ENCODE peak calls at places on chromosomes 6 and 20, in seven cellular contexts. X is psoas muscle; K is CD4-positive, CD25-positive, alpha-beta regulatory T cell; Z is suprapubic skin; S is GM23248; U is heart left ventricle; Q is tibial nerve. A is an unnamed sample. For H3K27me3, the result is how much of the 10 kb centered on the place peaks cover.

GRCh38 chr6:10426781-10427279 is 12.0 kb upstream of the TFAP2A start:
- DNase-seq in X (no peak), K (no peak), Z (no peak), S (no peak), U (no peak), Q (no peak), A (no peak)

GRCh38 chr20:4469910-4470309 is 251.8 kb upstream of the PRND start:
- DNase-seq in X (no peak), K (no peak), Z (no peak), S (peak), U (no peak), Q (no peak), A (no peak)

GRCh38 chr20:53752583-53752970 is 158.9 kb upstream of the ZNF217 start:
- DNase-seq in X (no peak), K (no peak), Z (no peak), S (no peak), U (no peak), Q (no peak), A (no peak)

GRCh38 chr20:47669489-47669888 is 115.8 kb downstream of the SULF2 start:
- DNase-seq in X (no peak), K (no peak), Z (no peak), S (no peak), U (no peak), Q (no peak), A (no peak)

GRCh38 chr6:4776967-4777925 is 1.0 kb downstream of the CDYL start:
- DNase-seq in X (peak), K (peak), Z (no peak), S (peak), U (peak), Q (no peak), A (no peak)

GRCh38 chr6:27743787-27744186 is 168.4 kb downstream of the OR2B2 start:
- DNase-seq in X (no peak), K (no peak), Z (no peak), S (no peak), U (no peak), Q (no peak), A (no peak)

GRCh38 chr6:4028051-4028450 is 50.9 kb downstream of the FAM217A start:
- DNase-seq in X (no peak), K (no peak), Z (no peak), S (no peak), U (no peak), Q (no peak), A (no peak)

GRCh38 chr20:54132612-54133433 is 41.0 kb downstream of the CYP24A1 start:
- DNase-seq in X (no peak), K (no peak), Z (no peak), S (peak), U (no peak), Q (no peak), A (no peak)

GRCh38 chr6:145704153-145704781 is 31.1 kb downstream of the EPM2A start:
- DNase-seq in X (no peak), K (no peak), Z (no peak), S (peak), U (no peak), Q (no peak), A (no peak)

GRCh38 chr20:28616354-28616753 is 2641.1 kb upstream of the DEFB115 start:
- DNase-seq in X (no peak), K (no peak), Z (no peak), S (no peak), U (no peak), Q (no peak), A (no peak)

GRCh38 chr6:16805190-16805860 is 44.1 kb upstream of the ATXN1 start:
- DNase-seq in X (no peak), K (no peak), Z (no peak), S (peak), U (no peak), Q (no peak), A (no peak)

GRCh38 chr6:56699066-56699654 is 56.5 kb upstream of the DST start:
- DNase-seq in X (no peak), K (no peak), Z (no peak), S (peak), U (no peak), Q (no peak), A (no peak)

GRCh38 chr20:37647946-37648345 is 45.9 kb upstream of the CTNNBL1 start:
- DNase-seq in X (no peak), K (no peak), Z (no peak), S (no peak), U (no peak), Q (no peak), A (no peak)

GRCh38 chr6:142985286-142985685 is 40.3 kb upstream of the HIVEP2 start:
- DNase-seq in X (no peak), K (no peak), Z (no peak), S (no peak), U (no peak), Q (no peak), A (no peak)

GRCh38 chr20:52118233-52118632 is 73.3 kb downstream of the ZFP64 start:
- DNase-seq in X (no peak), K (no peak), Z (no peak), S (no peak), U (no peak), Q (no peak), A (no peak)

GRCh38 chr6:119541132-119541905 is 191.8 kb upstream of the MAN1A1 start:
- DNase-seq in X (no peak), K (no peak), Z (no peak), S (peak), U (no peak), Q (no peak), A (no peak)

GRCh38 chr20:57964011-57964862 is 254.4 kb upstream of the PMEPA1 start:
- DNase-seq in X (peak), K (no peak), Z (no peak), S (peak), U (peak), Q (no peak), A (no peak)

GRCh38 chr6:84466521-84466920 is 239.1 kb upstream of the CEP162 start:
- DNase-seq in X (no peak), K (no peak), Z (no peak), S (peak), U (no peak), Q (no peak), A (no peak)

GRCh38 chr6:157600807-157601206 is 219.8 kb downstream of the ZDHHC14 start:
- DNase-seq in X (no peak), K (no peak), Z (no peak), S (no peak), U (no peak), Q (no peak), A (no peak)

GRCh38 chr6:90770778-90771177 is 183.9 kb upstream of the MAP3K7 start:
- DNase-seq in X (no peak), K (no peak), Z (no peak), S (no peak), U (no peak), Q (no peak), A (no peak)
- H3K27me3 ChIP-seq in X (under half), K (under half), Z (under half), S (under half), U (under half), Q (under half), A (under half)

GRCh38 chr6:159823953-159824352 is 23.9 kb downstream of the PNLDC1 start:
- DNase-seq in X (no peak), K (no peak), Z (no peak), S (no peak), U (no peak), Q (no peak), A (no peak)

GRCh38 chr6:159821111-159821510 is 21.0 kb downstream of the PNLDC1 start:
- DNase-seq in X (no peak), K (no peak), Z (peak), S (no peak), U (no peak), Q (no peak), A (no peak)

GRCh38 chr6:159819932-159820640 is 20.0 kb downstream of the PNLDC1 start:
- DNase-seq in X (no peak), K (peak), Z (peak), S (no peak), U (no peak), Q (no peak), A (no peak)

GRCh38 chr6:159819098-159819497 is 19.0 kb downstream of the PNLDC1 start:
- DNase-seq in X (no peak), K (no peak), Z (peak), S (no peak), U (no peak), Q (no peak), A (no peak)

DNA sequence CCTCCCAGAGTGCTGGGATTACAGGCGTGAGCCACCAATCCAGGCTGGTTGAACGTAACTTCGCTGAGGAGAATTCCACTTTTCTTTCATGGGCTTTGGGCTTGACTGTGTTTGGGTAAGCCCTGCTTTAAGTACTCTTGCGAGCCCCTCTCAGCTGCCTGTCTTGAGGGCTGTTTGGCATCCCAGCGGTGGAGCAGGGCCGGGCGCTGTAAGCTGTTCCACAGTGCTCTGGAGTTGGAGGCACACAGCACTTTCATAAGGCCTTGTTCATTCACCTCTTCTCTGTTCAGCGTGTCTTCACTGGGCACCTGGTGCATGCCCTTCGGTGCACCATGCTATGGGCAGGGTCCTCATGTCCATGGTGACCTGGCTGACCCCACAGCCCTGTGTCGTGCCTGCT is 21.6 kb downstream of the PNLDC1 start:
- DNase-seq in X (no peak), K (no peak), Z (peak), S (no peak), U (no peak), Q (no peak), A (no peak)
- H3K27me3 ChIP-seq in X (under half), K (under half), Z (under half), S (under half), U (under half), Q (under half), A (under half)

DNA sequence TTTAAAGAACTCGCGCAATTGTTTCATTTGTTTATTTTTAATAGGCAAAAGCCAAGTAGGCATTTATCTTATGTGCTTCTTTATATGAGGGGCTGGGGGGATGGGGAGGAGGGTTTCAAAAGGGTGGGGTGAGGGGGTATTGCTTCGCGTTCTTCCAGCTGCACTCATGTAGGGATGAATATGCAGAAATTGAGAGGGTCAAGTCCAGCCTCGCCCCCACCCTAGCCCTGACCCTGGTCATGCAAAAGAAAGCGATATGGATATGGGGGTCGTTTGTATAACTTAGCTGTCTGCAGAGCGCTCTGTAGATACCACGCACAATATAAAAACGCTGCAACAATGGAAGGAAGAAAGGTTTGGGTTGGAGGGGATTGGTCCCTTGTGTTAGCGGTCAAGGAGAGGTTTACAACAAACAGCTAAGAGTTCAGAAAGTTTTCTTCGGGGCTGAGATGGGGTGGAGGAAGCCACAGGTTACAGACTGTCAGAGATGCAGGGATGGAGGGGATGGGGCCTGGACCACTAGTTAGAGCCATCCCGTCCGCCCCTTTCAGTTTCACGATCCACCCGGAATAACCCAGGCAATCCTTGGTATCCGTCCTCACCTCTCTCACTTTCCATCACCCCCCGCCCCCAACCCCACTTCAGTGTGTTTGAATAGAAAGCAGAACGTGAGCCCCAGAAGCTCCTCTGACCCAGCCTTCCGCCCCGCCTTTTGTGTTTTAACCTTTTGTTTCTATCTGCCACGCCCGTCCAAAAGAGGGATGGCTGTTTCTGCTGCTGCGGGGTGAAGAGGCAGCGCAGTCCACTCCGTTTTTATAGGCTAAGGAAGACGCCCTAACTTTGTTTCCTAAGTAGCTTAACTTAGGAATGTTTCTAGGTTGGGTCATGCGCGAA is 73.5 kb downstream of the SOX4 start:
- DNase-seq in X (peak), K (no peak), Z (no peak), S (no peak), U (no peak), Q (no peak), A (no peak)
- H3K27me3 ChIP-seq in X (under half), K (under half), Z (under half), S (half or more), U (under half), Q (under half), A (half or more)

GRCh38 chr6:1616556-1617463 is 7.1 kb downstream of the FOXC1 start:
- DNase-seq in X (peak), K (no peak), Z (no peak), S (no peak), U (no peak), Q (no peak), A (no peak)

GRCh38 chr6:1619106-1619665 is 9.5 kb downstream of the FOXC1 start:
- DNase-seq in X (peak), K (no peak), Z (no peak), S (no peak), U (no peak), Q (no peak), A (peak)

GRCh38 chr6:1615651-1616420 is 6.1 kb downstream of the FOXC1 start:
- DNase-seq in X (peak), K (no peak), Z (no peak), S (no peak), U (no peak), Q (no peak), A (no peak)

GRCh38 chr6:1618305-1619105 is 8.8 kb downstream of the FOXC1 start:
- DNase-seq in X (peak), K (no peak), Z (no peak), S (no peak), U (peak), Q (no peak), A (no peak)

GRCh38 chr6:1617466-1618304 is 8.0 kb downstream of the FOXC1 start:
- DNase-seq in X (peak), K (no peak), Z (no peak), S (no peak), U (peak), Q (no peak), A (no peak)
- H3K27me3 ChIP-seq in X (under half), K (under half), Z (half or more), S (under half), U (under half), Q (half or more), A (half or more)

GRCh38 chr20:17819395-17820093 is 119.8 kb downstream of the BANF2 start:
- DNase-seq in X (no peak), K (no peak), Z (no peak), S (no peak), U (no peak), Q (no peak), A (no peak)
- H3K27me3 ChIP-seq in X (under half), K (under half), Z (under half), S (under half), U (under half), Q (under half), A (under half)

GRCh38 chr6:54899442-54899841 is 52.9 kb downstream of the FAM83B start:
- DNase-seq in X (no peak), K (no peak), Z (no peak), S (no peak), U (no peak), Q (no peak), A (no peak)
- H3K27me3 ChIP-seq in X (under half), K (under half), Z (under half), S (under half), U (under half), Q (under half), A (under half)